ENCODE peak calls at places on chromosomes 16 and 17, in five cellular contexts. Q is hippocampal formation; J is stimulated activated CD8-positive, alpha-beta memory T cell treated with anti-CD3 and anti-CD28 coated beads, Interleukin-15, amount 100 ng/mL, for 24 hours; D is kidney epithelial cell; F is heart right ventricle. P is an unnamed sample.

GRCh38 chr16:8996891-8997290 is 33.2 kb upstream of the USP7 start:
- DNase-seq in D (no peak), J (no peak), Q (no peak), F (no peak), P (no peak)

GRCh38 chr17:81166033-81166472 is at the start of gene AATK:
- DNase-seq in F (no peak), D (no peak), J (no peak), Q (peak), P (peak)

GRCh38 chr16:54277845-54278703 is 8.5 kb downstream of the IRX3 start:
- DNase-seq in J (no peak), Q (peak), D (no peak), F (no peak), P (no peak)

GRCh38 chr17:44121997-44122824 is 1.2 kb downstream of the HDAC5 start:
- DNase-seq in Q (no peak), F (no peak), J (no peak), D (no peak), P (no peak)

GRCh38 chr17:29019475-29020181 is 13.8 kb upstream of the SEZ6 start:
- DNase-seq in J (no peak), D (no peak), F (no peak), Q (no peak), P (no peak)

GRCh38 chr16:4081035-4081434 is 35.2 kb downstream of the ADCY9 start:
- DNase-seq in D (no peak), Q (no peak), F (no peak), J (no peak), P (no peak)

GRCh38 chr17:45703348-45703747 is 80.8 kb upstream of the CRHR1 start:
- DNase-seq in Q (no peak), J (no peak), D (no peak), F (no peak), P (no peak)

GRCh38 chr17:82172461-82173160 is 40.0 kb downstream of the CCDC57 start:
- DNase-seq in J (no peak), Q (no peak), F (no peak), D (no peak), P (no peak)

GRCh38 chr17:71878271-71878670 is 242.5 kb upstream of the SOX9 start:
- DNase-seq in Q (no peak), J (no peak), F (no peak), D (no peak), P (no peak)

GRCh38 chr17:68356520-68356919 is 65.2 kb downstream of the ARSG start:
- DNase-seq in Q (no peak), J (no peak), F (no peak), D (peak), P (no peak)